ENCODE peak calls at places on chromosomes 2 and 18, in six cellular contexts. V is endodermal cell, N is osteoblast, G is A549, W is Peyer's patch, Y is neural progenitor cell. L is an unnamed sample.

GRCh38 chr2:202541137-202541536 is 93.6 kb upstream of the FAM117B start:
- DNase-seq in V (no peak), N (no peak), G (no peak), W (no peak), Y (no peak), L (no peak)

GRCh38 chr18:6546229-6546628 is 131.5 kb upstream of the L3MBTL4 start:
- DNase-seq in V (no peak), N (no peak), G (no peak), W (no peak), Y (no peak), L (peak; percentile 58)

GRCh38 chr18:21264651-21265050 is 22.6 kb downstream of the GREB1L start:
- DNase-seq in V (no peak), N (no peak), G (no peak), W (no peak), Y (peak; percentile 81), L (no peak)

GRCh38 chr2:177264209-177264538 is 353 bp downstream of the NFE2L2 start:
- DNase-seq in V (no peak), N (peak; percentile 85), G (peak; percentile 53), W (no peak), Y (peak; percentile 75), L (no peak)

GRCh38 chr2:72883356-72883962 is 3.7 kb upstream of the SPR start:
- DNase-seq in V (peak; percentile 90), N (peak; percentile 90), G (peak; percentile 34), W (no peak), Y (peak; percentile 84), L (no peak)

GRCh38 chr2:65364054-65364651 is 68.2 kb downstream of the SPRED2 start:
- DNase-seq in V (no peak), N (no peak), G (no peak), W (peak; percentile 59), Y (no peak), L (no peak)

GRCh38 chr2:212345966-212346365 is 192.6 kb downstream of the ERBB4 start:
- DNase-seq in V (no peak), N (no peak), G (no peak), W (no peak), Y (no peak), L (no peak)

GRCh38 chr18:47877892-47878291 is 52.6 kb downstream of the SMAD2 start:
- DNase-seq in V (no peak), N (no peak), G (no peak), W (no peak), Y (no peak), L (no peak)

GRCh38 chr2:122764019-122764418 is 1008.6 kb downstream of the TSN start:
- DNase-seq in V (no peak), N (no peak), G (no peak), W (no peak), Y (no peak), L (no peak)
- H3K9me3 ChIP-seq in V (peaks cover 5% of the 10 kb centered on the region), N (no peaks in the 10 kb centered on the region), G (peaks cover 5% of the 10 kb centered on the region), W (peaks cover 9% of the 10 kb centered on the region), Y (peaks cover 7% of the 10 kb centered on the region), L (no peaks in the 10 kb centered on the region)

GRCh38 chr18:51123046-51123395 is 74.5 kb downstream of the MEX3C start:
- DNase-seq in V (no peak), N (peak; percentile 42), G (no peak), W (no peak), Y (no peak), L (no peak)

GRCh38 chr18:51121597-51121857 is 76.0 kb downstream of the MEX3C start:
- DNase-seq in V (no peak), N (no peak), G (no peak), W (no peak), Y (no peak), L (no peak)

GRCh38 chr18:51123481-51123880 is 74.0 kb downstream of the MEX3C start:
- DNase-seq in V (no peak), N (no peak), G (no peak), W (no peak), Y (no peak), L (no peak)

GRCh38 chr18:51120809-51121596 is 76.5 kb downstream of the MEX3C start:
- DNase-seq in V (peak; percentile 55), N (peak; percentile 55), G (no peak), W (no peak), Y (no peak), L (no peak)

GRCh38 chr18:51122266-51123045 is 75.0 kb downstream of the MEX3C start:
- DNase-seq in V (no peak), N (peak; percentile 65), G (no peak), W (no peak), Y (no peak), L (no peak)
- H3K9me3 ChIP-seq in V (no peaks in the 10 kb centered on the region), N (no peaks in the 10 kb centered on the region), G (no peaks in the 10 kb centered on the region), W (no peaks in the 10 kb centered on the region), Y (no peaks in the 10 kb centered on the region), L (no peaks in the 10 kb centered on the region)

GRCh38 chr18:78085241-78086185 is 835.9 kb downstream of the GALR1 start:
- DNase-seq in V (peak; percentile 33), N (no peak), G (no peak), W (no peak), Y (no peak), L (no peak)

GRCh38 chr18:78090584-78090983 is 840.9 kb downstream of the GALR1 start:
- DNase-seq in V (no peak), N (no peak), G (no peak), W (no peak), Y (no peak), L (no peak)

GRCh38 chr18:78086931-78087330 is 837.3 kb downstream of the GALR1 start:
- DNase-seq in V (peak; percentile 20), N (no peak), G (no peak), W (no peak), Y (no peak), L (no peak)

GRCh38 chr18:78082776-78083175 is 833.1 kb downstream of the GALR1 start:
- DNase-seq in V (peak; percentile 45), N (no peak), G (no peak), W (no peak), Y (no peak), L (no peak)

GRCh38 chr18:78087338-78087737 is 837.7 kb downstream of the GALR1 start:
- DNase-seq in V (peak; percentile 29), N (no peak), G (no peak), W (no peak), Y (no peak), L (no peak)
- H3K9me3 ChIP-seq in V (no peaks in the 10 kb centered on the region), N (no peaks in the 10 kb centered on the region), G (no peaks in the 10 kb centered on the region), W (no peaks in the 10 kb centered on the region), Y (no peaks in the 10 kb centered on the region), L (no peaks in the 10 kb centered on the region)

GRCh38 chr18:38481576-38481975 is 916.0 kb upstream of the CELF4 start:
- DNase-seq in V (no peak), N (no peak), G (no peak), W (no peak), Y (no peak), L (no peak)
- H3K9me3 ChIP-seq in V (peaks cover 8% of the 10 kb centered on the region), N (peaks cover 6% of the 10 kb centered on the region), G (no peaks in the 10 kb centered on the region), W (no peaks in the 10 kb centered on the region), Y (no peaks in the 10 kb centered on the region), L (no peaks in the 10 kb centered on the region)

GRCh38 chr18:65975536-65975935 is 224.7 kb downstream of the CDH7 start:
- DNase-seq in V (no peak), N (no peak), G (no peak), W (no peak), Y (no peak), L (no peak)
- H3K9me3 ChIP-seq in V (peaks cover 6% of the 10 kb centered on the region), N (no peaks in the 10 kb centered on the region), G (no peaks in the 10 kb centered on the region), W (no peaks in the 10 kb centered on the region), Y (no peaks in the 10 kb centered on the region), L (no peaks in the 10 kb centered on the region)

GRCh38 chr2:30910686-30911085 is 103.4 kb upstream of the CAPN13 start:
- DNase-seq in V (no peak), N (no peak), G (no peak), W (peak; percentile 41), Y (no peak), L (no peak)

GRCh38 chr2:30911327-30911726 is 104.1 kb upstream of the CAPN13 start:
- DNase-seq in V (no peak), N (no peak), G (no peak), W (peak; percentile 10), Y (no peak), L (no peak)

GRCh38 chr2:30912056-30912455 is 104.8 kb upstream of the CAPN13 start:
- DNase-seq in V (no peak), N (peak; percentile 79), G (no peak), W (peak; percentile 23), Y (no peak), L (no peak)

GRCh38 chr2:30914456-30914855 is 107.2 kb upstream of the CAPN13 start:
- DNase-seq in V (no peak), N (no peak), G (no peak), W (peak; percentile 8), Y (no peak), L (no peak)

DNA sequence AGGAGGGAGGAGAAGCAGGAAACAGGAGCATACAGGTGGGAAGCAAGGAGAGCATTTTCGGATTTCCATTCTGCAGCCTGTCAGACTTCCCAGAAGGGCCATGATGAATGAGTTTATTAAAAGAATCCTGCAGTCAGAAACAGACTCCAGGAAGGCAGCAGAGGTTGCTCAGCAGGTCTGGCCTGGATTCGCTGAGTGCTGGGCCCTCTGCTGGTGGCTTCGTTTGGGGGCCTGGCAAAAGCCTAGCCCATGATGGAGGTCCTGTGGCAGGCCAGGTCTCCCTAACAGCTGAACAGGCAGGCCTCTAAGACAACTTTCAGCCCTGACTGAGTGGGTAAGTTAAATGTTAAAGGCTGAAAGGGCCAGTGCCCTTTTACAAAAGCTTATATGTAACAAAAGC is 108.2 kb upstream of the CAPN13 start:
- DNase-seq in V (peak; percentile 92), N (no peak), G (peak; percentile 34), W (peak; percentile 44), Y (peak; percentile 67), L (no peak)
- H3K9me3 ChIP-seq in V (no peaks in the 10 kb centered on the region), N (no peaks in the 10 kb centered on the region), G (no peaks in the 10 kb centered on the region), W (no peaks in the 10 kb centered on the region), Y (no peaks in the 10 kb centered on the region), L (no peaks in the 10 kb centered on the region)

GRCh38 chr2:55136138-55136541 is 85.9 kb upstream of the RTN4 start:
- DNase-seq in V (no peak), N (no peak), G (no peak), W (peak; percentile 55), Y (no peak), L (no peak)
- H3K9me3 ChIP-seq in V (no peaks in the 10 kb centered on the region), N (no peaks in the 10 kb centered on the region), G (no peaks in the 10 kb centered on the region), W (no peaks in the 10 kb centered on the region), Y (no peaks in the 10 kb centered on the region), L (no peaks in the 10 kb centered on the region)

GRCh38 chr2:172539767-172540166 is 16.1 kb upstream of the PDK1 start:
- DNase-seq in V (no peak), N (no peak), G (no peak), W (no peak), Y (no peak), L (no peak)
- H3K9me3 ChIP-seq in V (peaks cover 58% of the 10 kb centered on the region), N (no peaks in the 10 kb centered on the region), G (no peaks in the 10 kb centered on the region), W (no peaks in the 10 kb centered on the region), Y (peaks cover 19% of the 10 kb centered on the region), L (no peaks in the 10 kb centered on the region)